ENCODE peak calls at places on chromosomes 16 and 17, in nine cellular contexts. S is neural crest cell, L is psoas muscle, A is A549, D is astrocyte of the spinal cord, F is upper lobe of right lung, V is HL-60, T is heart left ventricle, C is astrocyte of the cerebellum. W is an unnamed sample.

GRCh38 chr17:2372180-2372579 is 28.7 kb downstream of the MNT start:
- DNase-seq in S (no peak), L (no peak), A (no peak), D (no peak), F (no peak), V (no peak), T (no peak), C (no peak), W (no peak)

GRCh38 chr17:44061446-44061845 is 5.0 kb downstream of the LSM12 start:
- DNase-seq in S (no peak), L (no peak), A (no peak), D (no peak), F (no peak), V (no peak), T (no peak), C (no peak), W (no peak)

GRCh38 chr16:24217456-24217855 is 38.7 kb upstream of the CACNG3 start:
- DNase-seq in S (no peak), L (no peak), A (no peak), D (no peak), F (no peak), V (no peak), T (no peak), C (no peak), W (no peak)

GRCh38 chr17:28396635-28397239 is 9.3 kb downstream of the SLC46A1 start:
- DNase-seq in S (no peak), L (no peak), A (no peak), D (no peak), F (no peak), V (no peak), T (no peak), C (no peak), W (no peak)

GRCh38 chr16:8718753-8719386 is 44.5 kb downstream of the ABAT start:
- DNase-seq in S (no peak), L (no peak), A (no peak), D (no peak), F (no peak), V (no peak), T (no peak), C (no peak), W (no peak)

GRCh38 chr17:57551321-57552079 is 193.6 kb downstream of the CCDC182 start:
- DNase-seq in S (no peak), L (no peak), A (no peak), D (no peak), F (no peak), V (no peak), T (no peak), C (no peak), W (peak)

GRCh38 chr16:80034948-80035700 is 434.6 kb upstream of the MAF start:
- DNase-seq in S (no peak), L (no peak), A (peak), D (peak), F (no peak), V (no peak), T (no peak), C (no peak), W (no peak)

GRCh38 chr17:44830359-44831269 is 527 bp upstream of the GJC1 start:
- DNase-seq in S (peak), L (no peak), A (peak), D (peak), F (peak), V (no peak), T (peak), C (no peak), W (peak)

GRCh38 chr16:55809851-55810250 is 23.0 kb downstream of the CES1 start:
- DNase-seq in S (no peak), L (no peak), A (no peak), D (no peak), F (no peak), V (no peak), T (no peak), C (no peak), W (no peak)

GRCh38 chr17:42182927-42183734 is 2.1 kb downstream of the HCRT start:
- DNase-seq in S (no peak), L (no peak), A (peak), D (peak), F (no peak), V (no peak), T (peak), C (no peak), W (no peak)

GRCh38 chr17:64947146-64947545 is 27.9 kb upstream of the LRRC37A3 start:
- DNase-seq in S (no peak), L (no peak), A (no peak), D (no peak), F (no peak), V (no peak), T (no peak), C (no peak), W (no peak)

GRCh38 chr16:50153648-50154368 is 702 bp downstream of the TENT4B start:
- DNase-seq in S (peak), L (peak), A (no peak), D (no peak), F (peak), V (peak), T (peak), C (no peak), W (peak)

GRCh38 chr17:58339775-58340622 is 11.4 kb upstream of the TSPOAP1 start:
- DNase-seq in S (no peak), L (no peak), A (no peak), D (no peak), F (peak), V (peak), T (no peak), C (no peak), W (no peak)

GRCh38 chr17:31052187-31052889 is 42.4 kb upstream of the NF1 start:
- DNase-seq in S (no peak), L (peak), A (peak), D (peak), F (no peak), V (peak), T (peak), C (peak), W (no peak)

GRCh38 chr16:69596801-69597200 is 31.0 kb downstream of the NFAT5 start:
- DNase-seq in S (no peak), L (no peak), A (no peak), D (no peak), F (no peak), V (no peak), T (no peak), C (no peak), W (no peak)

GRCh38 chr17:80512233-80512632 is 32.4 kb upstream of the RPTOR start:
- DNase-seq in S (no peak), L (no peak), A (peak), D (peak), F (no peak), V (no peak), T (no peak), C (peak), W (no peak)

GRCh38 chr17:45293413-45294211 is 23.2 kb downstream of the MAP3K14 start:
- DNase-seq in S (no peak), L (peak), A (peak), D (peak), F (peak), V (peak), T (peak), C (peak), W (no peak)

GRCh38 chr16:28309811-28310311 is 17.5 kb downstream of the SBK1 start:
- DNase-seq in S (no peak), L (no peak), A (no peak), D (no peak), F (peak), V (no peak), T (peak), C (no peak), W (no peak)

GRCh38 chr16:54533856-54534490 is 247.4 kb upstream of the IRX3 start:
- DNase-seq in S (no peak), L (no peak), A (no peak), D (no peak), F (no peak), V (no peak), T (no peak), C (no peak), W (no peak)
- TF ChIP-seq CTCF in S (no peak), L (no peak), A (no peak), D (no peak), F (no peak), V (no peak), T (no peak), C (no peak), W (no peak)

GRCh38 chr17:38560503-38561318 is 45.0 kb downstream of the SRCIN1 start:
- DNase-seq in S (no peak), L (no peak), A (no peak), D (peak), F (no peak), V (no peak), T (no peak), C (no peak), W (no peak)

GRCh38 chr17:38557836-38558750 is 47.7 kb downstream of the SRCIN1 start:
- DNase-seq in S (peak), L (peak), A (peak), D (peak), F (peak), V (peak), T (peak), C (peak), W (peak)

GRCh38 chr17:38558751-38559024 is 47.1 kb downstream of the SRCIN1 start:
- DNase-seq in S (no peak), L (no peak), A (peak), D (no peak), F (no peak), V (no peak), T (no peak), C (no peak), W (no peak)

GRCh38 chr17:38559880-38560230 is 45.9 kb downstream of the SRCIN1 start:
- DNase-seq in S (no peak), L (no peak), A (no peak), D (no peak), F (no peak), V (no peak), T (no peak), C (no peak), W (no peak)

GRCh38 chr17:38559025-38559879 is 46.5 kb downstream of the SRCIN1 start:
- DNase-seq in S (peak), L (peak), A (peak), D (no peak), F (peak), V (peak), T (peak), C (no peak), W (peak)
- TF ChIP-seq CTCF in S (peak), L (no peak), A (peak), D (no peak), F (no peak), V (no peak), T (no peak), C (no peak), W (no peak)

DNA sequence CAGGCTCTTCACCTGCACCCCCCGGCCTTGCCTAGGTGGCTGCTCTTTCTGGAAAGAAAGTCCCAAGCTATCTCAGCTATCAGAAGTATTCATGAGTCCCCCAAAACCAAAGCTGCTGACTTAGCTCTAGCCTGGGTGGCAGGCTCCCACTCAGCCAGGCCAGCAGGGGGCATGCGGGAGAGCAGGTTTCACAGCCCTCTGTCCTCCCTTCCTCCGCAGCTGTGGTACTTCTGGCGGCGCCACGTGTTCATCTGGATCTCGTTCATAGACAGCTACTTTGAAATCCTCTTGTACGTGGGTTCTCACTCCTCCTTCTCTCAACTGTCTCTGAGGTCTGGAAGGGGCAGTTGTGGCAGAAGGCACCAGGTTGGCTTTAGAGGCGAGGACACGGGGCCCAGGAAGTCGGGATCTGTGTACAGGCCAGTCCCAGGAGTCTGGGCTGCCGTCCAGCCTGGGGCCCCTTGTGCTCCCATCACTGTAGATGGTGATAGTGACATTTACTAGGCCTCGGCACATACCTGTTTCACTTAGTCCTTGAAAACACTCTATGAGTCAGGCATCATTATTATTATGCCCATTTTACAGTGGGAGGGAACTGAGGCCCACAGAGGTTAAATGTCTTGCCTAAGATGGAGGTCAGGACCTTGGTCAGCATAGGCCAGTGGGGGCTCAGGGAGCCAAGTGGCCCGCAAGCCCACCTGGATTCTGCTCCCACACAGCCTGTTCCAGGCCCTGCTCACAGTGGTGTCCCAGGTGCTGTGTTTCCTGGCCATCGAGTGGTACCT is 12.9 kb downstream of the TRPV2 start:
- DNase-seq in S (peak), L (peak), A (peak), D (no peak), F (peak), V (peak), T (peak), C (no peak), W (no peak)
- TF ChIP-seq CTCF in S (peak), L (peak), A (peak), D (peak), F (peak), V (peak), T (peak), C (peak), W (peak)

DNA sequence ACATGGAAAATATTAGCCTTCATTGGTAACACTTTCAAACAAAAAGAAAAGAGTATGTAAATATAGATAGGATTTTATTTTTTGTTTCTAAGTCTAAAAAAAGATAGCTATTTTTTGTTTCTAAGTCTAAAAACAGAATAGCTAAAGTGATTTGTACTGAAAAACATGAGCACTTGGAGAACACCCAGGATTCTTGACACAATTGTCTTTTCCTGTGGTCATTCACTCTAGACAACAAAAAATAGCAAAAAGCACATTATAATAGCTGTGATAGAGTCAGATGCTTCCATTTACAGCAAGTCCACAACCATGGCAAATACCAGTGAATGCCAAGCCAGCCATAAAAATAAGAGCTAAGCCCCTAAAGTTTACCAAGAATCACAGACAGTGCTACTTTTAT is 36.7 kb downstream of the SKAP1 start:
- DNase-seq in S (no peak), L (no peak), A (no peak), D (peak), F (no peak), V (no peak), T (no peak), C (no peak), W (no peak)
- TF ChIP-seq CTCF in S (no peak), L (no peak), A (no peak), D (no peak), F (no peak), V (no peak), T (no peak), C (no peak), W (no peak)

GRCh38 chr16:88940196-88941050 is 36.6 kb downstream of the CBFA2T3 start:
- DNase-seq in S (no peak), L (no peak), A (peak), D (no peak), F (no peak), V (no peak), T (peak), C (no peak), W (peak)

GRCh38 chr16:88943741-88944140 is 33.3 kb downstream of the CBFA2T3 start:
- DNase-seq in S (no peak), L (no peak), A (no peak), D (no peak), F (no peak), V (no peak), T (no peak), C (no peak), W (no peak)

GRCh38 chr16:88943131-88943664 is 33.8 kb downstream of the CBFA2T3 start:
- DNase-seq in S (no peak), L (no peak), A (no peak), D (no peak), F (no peak), V (no peak), T (no peak), C (no peak), W (no peak)

GRCh38 chr16:88941051-88941932 is 35.7 kb downstream of the CBFA2T3 start:
- DNase-seq in S (no peak), L (peak), A (no peak), D (no peak), F (no peak), V (no peak), T (peak), C (no peak), W (peak)

DNA sequence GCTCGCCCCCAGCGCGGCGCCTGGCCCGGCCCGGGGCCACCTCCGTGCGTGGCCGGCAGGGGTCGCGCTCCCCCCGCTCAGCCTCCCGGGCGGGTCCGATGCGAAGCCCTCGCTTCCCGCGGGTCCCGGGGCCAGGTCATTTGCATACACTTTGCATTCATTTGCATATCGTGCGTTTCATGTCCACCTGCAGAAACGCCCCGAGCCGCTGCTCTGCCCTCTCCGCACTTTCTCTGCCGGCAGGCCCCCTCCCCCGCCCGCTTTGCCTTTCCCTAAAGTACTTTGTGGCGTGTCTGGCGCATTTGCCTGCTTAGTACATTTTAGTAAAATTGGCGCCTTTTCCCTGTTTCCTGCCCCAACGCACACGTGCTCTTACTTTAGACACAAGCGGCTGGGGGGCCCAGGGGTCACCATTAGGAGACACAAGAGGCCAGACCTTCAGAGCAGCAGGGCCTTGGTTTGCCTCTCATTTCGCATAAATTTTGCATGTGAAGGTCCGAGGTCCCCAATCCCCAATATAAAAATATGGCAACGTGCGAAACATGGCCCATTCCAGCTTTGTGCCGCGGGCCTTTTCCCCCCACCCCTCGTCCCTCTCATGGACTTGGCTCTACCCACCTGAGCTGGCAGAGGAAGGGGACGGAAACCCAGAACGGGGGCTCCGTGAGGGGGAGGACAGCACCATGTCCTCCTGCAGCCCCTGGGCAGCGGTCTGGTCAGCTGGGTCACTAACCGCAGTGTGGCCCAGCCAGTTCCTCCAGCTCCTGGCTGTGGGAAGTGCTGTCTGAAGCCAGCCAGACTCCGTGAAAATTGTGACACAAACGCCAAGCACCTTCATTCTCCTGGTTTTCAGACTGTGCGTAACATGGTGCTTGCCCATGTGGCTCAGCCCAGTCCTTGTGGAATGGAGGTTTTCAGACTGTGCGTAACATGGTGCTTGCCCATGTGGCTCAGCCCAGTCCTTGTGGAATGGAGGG is 34.8 kb downstream of the CBFA2T3 start:
- DNase-seq in S (peak), L (peak), A (peak), D (no peak), F (no peak), V (peak), T (no peak), C (no peak), W (peak)
- TF ChIP-seq CTCF in S (peak), L (peak), A (peak), D (peak), F (peak), V (no peak), T (peak), C (peak), W (peak)

GRCh38 chr17:72724375-72724774 is 368.1 kb downstream of the SLC39A11 start:
- DNase-seq in S (no peak), L (no peak), A (no peak), D (peak), F (no peak), V (no peak), T (no peak), C (no peak), W (no peak)
- TF ChIP-seq CTCF in S (no peak), L (no peak), A (no peak), D (no peak), F (no peak), V (no peak), T (no peak), C (no peak), W (no peak)

GRCh38 chr17:68399638-68400403 is 57.5 kb downstream of the WIPI1 start:
- DNase-seq in S (no peak), L (no peak), A (no peak), D (peak), F (no peak), V (no peak), T (no peak), C (no peak), W (no peak)

GRCh38 chr17:68398731-68399637 is 58.3 kb downstream of the WIPI1 start:
- DNase-seq in S (peak), L (peak), A (peak), D (peak), F (peak), V (peak), T (peak), C (peak), W (peak)

GRCh38 chr17:68400404-68400735 is 56.9 kb downstream of the WIPI1 start:
- DNase-seq in S (no peak), L (no peak), A (no peak), D (no peak), F (no peak), V (no peak), T (no peak), C (no peak), W (no peak)

GRCh38 chr17:68401288-68401687 is 56.0 kb downstream of the WIPI1 start:
- DNase-seq in S (no peak), L (no peak), A (no peak), D (no peak), F (no peak), V (no peak), T (no peak), C (no peak), W (no peak)

GRCh38 chr17:68403122-68403521 is 54.2 kb downstream of the WIPI1 start:
- DNase-seq in S (no peak), L (no peak), A (no peak), D (no peak), F (no peak), V (no peak), T (no peak), C (no peak), W (no peak)
- TF ChIP-seq CTCF in S (no peak), L (no peak), A (no peak), D (no peak), F (no peak), V (no peak), T (no peak), C (no peak), W (no peak)

DNA sequence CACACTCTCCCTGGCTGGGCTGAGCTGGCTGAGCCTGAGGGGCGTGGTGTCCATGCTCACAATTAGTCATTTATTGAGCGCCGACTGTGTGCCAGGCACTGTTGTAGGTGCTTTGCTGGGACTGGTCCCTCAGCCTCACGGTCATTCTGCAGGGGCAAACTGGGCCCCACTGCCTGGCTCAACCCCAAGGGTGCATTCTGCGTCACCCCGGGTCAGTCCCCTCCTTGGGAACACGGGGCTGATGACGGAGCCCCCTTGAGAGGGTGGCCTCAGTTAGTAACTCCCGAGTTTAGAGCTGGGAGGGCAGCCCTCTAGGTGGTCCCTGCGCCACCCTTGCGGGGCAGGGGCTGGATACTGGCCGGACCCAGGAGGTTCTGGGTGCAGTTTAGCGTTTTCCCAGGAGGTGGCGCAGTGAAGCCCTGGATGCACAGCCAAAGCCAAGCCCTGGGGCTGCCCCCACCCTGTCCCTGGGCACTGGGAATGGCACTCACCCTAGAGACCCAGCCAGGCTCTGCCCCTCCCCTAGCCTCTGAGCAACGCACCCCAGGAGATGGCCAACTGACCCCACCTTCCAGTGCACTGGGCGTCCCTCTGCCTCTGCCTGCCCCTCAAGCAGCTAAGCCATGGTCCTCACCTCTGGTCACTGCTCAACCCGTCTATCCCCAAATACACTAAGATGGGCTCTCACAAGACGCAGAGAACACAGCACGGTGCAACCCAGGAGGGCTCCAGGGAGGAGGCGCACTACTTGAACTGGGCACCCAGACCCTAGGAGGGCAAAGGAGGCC is 243.2 kb upstream of the GSE1 start:
- DNase-seq in S (peak), L (peak), A (peak), D (no peak), F (peak), V (peak), T (no peak), C (no peak), W (peak)
- TF ChIP-seq CTCF in S (peak), L (peak), A (peak), D (peak), F (peak), V (peak), T (peak), C (peak), W (peak)

W was measured in GM20000.